ENCODE peak calls at places on chromosomes 16 and 17, in ten cellular contexts. B is CD8-positive, alpha-beta T cell; D is fibroblast of lung; I is heart right ventricle; T is HCT116; Z is suprapubic skin; L is BE2C; N is psoas muscle; X is right lobe of liver; H is ascending aorta. S is an unnamed sample. For H3K36me3, the result is how much of the 10 kb centered on the place peaks cover.

GRCh38 chr16:81921415-81921814 is 89.9 kb downstream of the SDR42E1 start:
- DNase-seq in H (no peak), D (peak), L (no peak), B (no peak), N (no peak), Z (no peak), X (no peak), I (no peak), T (no peak), S (no peak)

GRCh38 chr16:54244061-54244886 is 42.3 kb downstream of the IRX3 start:
- DNase-seq in L (no peak), N (no peak), X (no peak), H (no peak), I (no peak), D (no peak), T (no peak), B (no peak), Z (peak), S (no peak)

GRCh38 chr17:6071528-6072065 is 1.4 kb downstream of the WSCD1 start:
- DNase-seq in I (no peak), N (no peak), H (no peak), L (no peak), X (no peak), B (no peak), D (no peak), T (no peak), Z (no peak), S (no peak)

GRCh38 chr17:29757788-29758187 is 135.1 kb upstream of the CORO6 start:
- DNase-seq in T (no peak), N (no peak), L (no peak), H (no peak), X (no peak), D (no peak), B (no peak), Z (no peak), I (no peak), S (no peak)

GRCh38 chr16:81973737-81974136 is 37.5 kb downstream of the SDR42E1 start:
- DNase-seq in D (no peak), T (no peak), H (no peak), N (no peak), L (no peak), B (no peak), Z (no peak), I (no peak), X (no peak), S (no peak)

GRCh38 chr16:68338326-68339119 is 27.7 kb downstream of the PRMT7 start:
- DNase-seq in X (no peak), I (no peak), H (no peak), B (no peak), T (no peak), Z (no peak), L (no peak), N (no peak), D (no peak), S (no peak)

GRCh38 chr17:55308613-55309332 is 44.0 kb downstream of the HLF start:
- DNase-seq in T (no peak), L (no peak), X (no peak), D (no peak), B (no peak), Z (no peak), I (no peak), H (no peak), N (no peak), S (no peak)

GRCh38 chr17:5694507-5694906 is 110.2 kb upstream of the NLRP1 start:
- DNase-seq in I (no peak), H (no peak), Z (no peak), L (peak), T (no peak), D (no peak), N (no peak), X (no peak), B (no peak), S (no peak)

GRCh38 chr17:81424613-81425017 is 29.4 kb downstream of the BAHCC1 start:
- DNase-seq in Z (no peak), L (no peak), B (no peak), X (no peak), I (no peak), D (no peak), N (no peak), H (no peak), T (no peak), S (no peak)

GRCh38 chr17:29929006-29929543 is 953 bp downstream of the SSH2 start:
- DNase-seq in N (no peak), H (no peak), I (no peak), Z (no peak), D (peak), T (no peak), X (no peak), L (peak), B (no peak), S (no peak)

GRCh38 chr17:38735161-38735997 is 5.2 kb downstream of the CISD3 start:
- DNase-seq in Z (no peak), L (peak), D (no peak), I (peak), X (peak), B (peak), H (no peak), N (peak), T (no peak), S (no peak)
- TF ChIP-seq CTCF in Z (peak), L (peak), D (peak), I (peak), X (peak), B (peak), H (peak), N (peak), T (peak), S (peak)

DNA sequence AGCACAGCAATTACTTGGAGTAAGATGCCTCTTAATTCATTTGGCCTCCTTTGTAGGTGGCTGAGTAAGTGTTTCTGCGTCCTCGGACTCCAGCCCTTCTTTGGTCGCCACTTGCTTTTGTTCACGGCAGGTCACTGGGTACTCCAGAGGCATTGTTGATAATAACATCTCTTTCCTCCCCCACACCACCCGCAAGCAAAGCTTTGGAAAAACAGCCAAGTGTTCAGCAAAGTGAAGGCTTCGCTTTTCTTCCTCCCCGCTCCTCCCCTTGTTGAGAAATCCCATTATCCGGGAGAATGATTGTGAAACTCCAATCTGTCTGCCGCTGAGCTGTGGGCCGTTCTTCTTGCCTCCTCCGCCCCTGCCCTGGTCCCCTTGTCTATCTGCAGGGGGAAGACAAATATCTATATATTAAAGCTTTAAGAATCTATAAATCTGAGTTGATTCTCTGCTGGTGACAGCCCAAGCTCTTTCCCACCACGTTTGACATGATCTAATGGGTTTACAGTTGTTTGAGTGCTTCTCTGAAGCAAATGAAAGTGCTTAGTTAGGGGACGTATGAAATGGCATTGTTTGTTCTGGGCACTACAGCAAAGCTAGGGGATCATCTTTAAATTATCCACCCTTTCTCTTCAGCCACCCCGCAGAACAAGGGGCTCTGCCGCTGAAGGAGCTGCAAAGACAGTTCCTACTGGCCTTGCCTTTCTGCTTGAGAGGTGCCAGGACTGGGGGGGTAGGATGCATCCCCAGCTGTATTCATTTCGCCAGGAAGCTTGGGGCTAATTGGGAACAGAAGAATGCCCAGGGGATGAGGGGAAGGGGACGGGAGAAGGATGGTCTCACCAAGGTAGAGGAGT is 167.1 kb downstream of the CCDC182 start:
- DNase-seq in T (no peak), B (no peak), D (peak), X (no peak), I (peak), Z (no peak), H (no peak), L (peak), N (peak), S (no peak)
- H3K36me3 ChIP-seq in T (under half), B (under half), D (under half), X (under half), I (under half), Z (under half), H (under half), L (under half), N (under half), S (under half)

GRCh38 chr17:72430611-72431432 is 310.0 kb downstream of the SOX9 start:
- DNase-seq in X (no peak), I (no peak), L (no peak), Z (no peak), B (no peak), T (peak), N (no peak), H (no peak), D (no peak), S (no peak)
- TF ChIP-seq CTCF in X (no peak), I (peak), L (peak), Z (no peak), B (no peak), T (peak), N (no peak), H (no peak), D (peak), S (peak)

DNA sequence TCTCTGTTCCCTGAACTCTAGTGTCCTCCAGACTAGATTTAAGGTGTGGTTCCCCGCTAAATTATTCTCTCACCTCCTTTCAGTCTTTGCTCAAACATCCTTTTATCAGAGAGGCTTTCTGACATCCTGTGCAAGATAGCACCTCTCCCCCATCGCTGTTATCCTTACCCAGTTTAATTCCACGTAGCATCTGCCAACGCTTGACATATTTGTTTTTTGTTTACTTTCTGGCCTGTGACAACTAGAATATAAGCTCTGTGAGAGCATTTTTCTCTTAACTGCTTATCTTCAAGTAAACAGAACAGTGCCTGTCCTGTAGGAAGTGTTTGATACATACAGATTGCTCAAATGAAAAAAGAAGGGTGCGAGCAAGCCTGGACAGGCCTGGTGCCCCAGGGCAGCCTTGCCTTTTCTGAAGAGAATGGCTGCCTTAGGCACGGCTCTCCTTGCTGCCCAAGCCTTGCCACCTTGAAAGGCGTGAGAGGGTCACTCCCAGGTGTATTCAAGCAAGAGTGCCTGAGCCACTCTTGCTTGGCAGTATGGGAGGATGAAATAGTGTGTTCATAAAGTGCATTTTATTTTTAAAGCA is 9.7 kb downstream of the DYNLL2 start:
- DNase-seq in D (no peak), H (no peak), Z (no peak), I (no peak), T (no peak), B (no peak), N (no peak), X (no peak), L (no peak), S (no peak)
- H3K36me3 ChIP-seq in D (under half), H (half or more), Z (half or more), I (under half), T (half or more), B (under half), N (under half), X (under half), L (half or more), S (half or more)

DNA sequence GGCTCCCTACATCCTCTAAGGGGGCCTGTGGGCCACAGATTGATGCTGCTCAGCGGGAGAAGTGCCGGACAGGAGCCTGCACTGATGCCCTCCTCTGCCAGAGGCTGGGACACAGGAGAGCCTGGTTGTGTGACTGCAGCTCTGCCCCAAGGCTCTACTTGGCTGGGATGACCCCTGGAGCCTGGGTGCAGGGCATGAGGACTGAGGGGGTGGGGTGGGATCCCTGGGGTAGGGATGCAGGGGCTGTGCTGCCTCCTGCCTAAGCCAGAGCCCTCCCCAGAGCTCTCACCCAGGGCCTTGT is 577 bp downstream of the EVPLL start:
- DNase-seq in T (no peak), I (no peak), Z (no peak), H (no peak), D (no peak), X (no peak), B (no peak), N (no peak), L (no peak), S (no peak)
- TF ChIP-seq CTCF in T (no peak), I (no peak), Z (no peak), H (no peak), D (no peak), X (no peak), B (no peak), N (no peak), L (no peak), S (no peak)

GRCh38 chr16:3485097-3485470 is 10.2 kb downstream of the C16orf90 start:
- DNase-seq in H (no peak), T (no peak), B (no peak), Z (no peak), I (no peak), L (no peak), X (no peak), N (no peak), D (no peak), S (no peak)
- H3K36me3 ChIP-seq in H (half or more), T (under half), B (under half), Z (half or more), I (under half), L (half or more), X (under half), N (under half), D (under half), S (under half)

DNA sequence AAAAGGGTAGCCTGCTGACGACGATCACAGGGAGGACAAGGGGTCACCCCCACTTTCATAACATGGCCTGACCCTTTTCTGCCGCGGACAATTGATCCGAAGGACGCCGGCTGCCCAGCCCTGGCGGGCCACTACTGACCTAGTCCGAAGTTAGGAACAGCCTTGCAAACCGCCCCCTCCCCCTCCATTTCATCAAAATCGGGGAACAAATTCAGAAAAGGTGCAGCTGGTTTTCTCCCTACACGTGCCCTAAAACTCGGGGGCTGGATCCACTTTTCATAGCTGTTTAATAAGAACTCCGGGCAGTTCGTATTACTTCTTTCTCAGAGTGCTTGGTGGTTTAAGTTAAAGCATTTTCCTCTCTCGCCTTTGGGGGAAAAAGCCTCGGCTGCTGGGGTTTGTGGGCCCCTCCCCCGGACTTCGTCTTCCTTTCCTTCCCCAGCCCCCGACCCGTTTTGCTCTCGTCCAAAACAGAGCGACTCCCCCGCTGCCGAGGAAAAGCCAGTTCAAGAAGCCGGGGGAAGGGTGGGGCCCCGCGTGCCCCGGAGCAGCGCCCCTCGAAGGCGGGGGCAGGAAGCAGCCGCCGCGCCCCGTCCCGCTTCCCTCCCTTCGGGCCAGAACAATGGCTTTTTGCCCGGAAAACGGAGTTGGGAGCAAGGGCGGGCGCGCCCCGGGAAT is 643 bp upstream of the CBX2 start:
- DNase-seq in T (peak), B (no peak), L (peak), N (peak), I (peak), D (peak), Z (no peak), H (no peak), X (peak), S (no peak)
- TF ChIP-seq CTCF in T (no peak), B (no peak), L (peak), N (no peak), I (peak), D (peak), Z (peak), H (no peak), X (no peak), S (peak)

DNA sequence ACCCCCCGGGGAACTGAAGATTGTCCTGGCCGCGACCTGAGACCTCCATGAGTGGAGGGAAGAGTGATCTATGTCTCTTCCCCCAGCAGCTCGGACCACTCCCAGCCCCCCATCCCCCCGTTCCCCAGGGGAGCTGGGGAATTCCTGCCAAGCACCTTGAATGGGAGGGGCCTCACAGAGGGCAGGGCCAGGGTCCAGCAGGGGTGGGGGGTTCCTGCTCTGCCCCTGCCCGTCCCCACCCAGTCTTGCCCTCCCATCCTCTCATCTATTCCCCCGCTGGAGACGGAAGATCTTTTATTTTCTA is 9.4 kb downstream of the TUFM start:
- DNase-seq in T (no peak), I (no peak), D (no peak), H (no peak), X (no peak), N (no peak), Z (no peak), L (no peak), B (no peak), S (no peak)
- H3K36me3 ChIP-seq in T (under half), I (under half), D (under half), H (half or more), X (under half), N (under half), Z (half or more), L (half or more), B (under half), S (half or more)

DNA sequence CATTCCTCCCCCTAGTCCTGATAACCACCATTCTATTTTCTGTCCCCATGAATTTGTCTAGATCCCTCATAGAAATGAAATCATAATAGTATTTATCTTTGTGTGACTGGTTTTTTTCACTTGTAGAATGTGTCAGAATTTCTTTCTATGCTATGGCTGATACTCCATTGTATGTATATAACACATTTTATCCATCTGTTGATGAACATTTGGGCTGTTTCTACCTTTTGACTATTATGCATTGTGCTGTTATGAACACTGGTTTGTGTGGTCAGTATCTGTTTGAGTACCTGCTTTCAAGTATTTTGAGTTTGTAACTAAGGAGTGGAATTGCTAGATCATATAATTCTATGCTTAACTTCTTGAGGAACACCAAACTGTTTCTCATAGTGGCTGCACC is 16.0 kb upstream of the DRG2 start:
- DNase-seq in I (no peak), H (no peak), X (no peak), N (no peak), B (no peak), D (no peak), T (no peak), Z (no peak), L (no peak), S (no peak)
- TF ChIP-seq CTCF in I (no peak), H (no peak), X (no peak), N (no peak), B (no peak), D (no peak), T (no peak), Z (no peak), L (no peak), S (no peak)

GRCh38 chr16:78118469-78119025 is 19.1 kb downstream of the WWOX start:
- DNase-seq in H (no peak), B (no peak), T (no peak), L (no peak), D (no peak), Z (no peak), X (no peak), N (no peak), I (no peak), S (no peak)

GRCh38 chr16:78108451-78108850 is 9.0 kb downstream of the WWOX start:
- DNase-seq in D (no peak), Z (no peak), I (no peak), B (no peak), L (no peak), H (no peak), N (no peak), T (no peak), X (no peak), S (no peak)

GRCh38 chr16:78115659-78116058 is 16.2 kb downstream of the WWOX start:
- DNase-seq in T (no peak), N (no peak), Z (no peak), B (no peak), L (no peak), H (no peak), D (no peak), X (no peak), I (no peak), S (no peak)

DNA sequence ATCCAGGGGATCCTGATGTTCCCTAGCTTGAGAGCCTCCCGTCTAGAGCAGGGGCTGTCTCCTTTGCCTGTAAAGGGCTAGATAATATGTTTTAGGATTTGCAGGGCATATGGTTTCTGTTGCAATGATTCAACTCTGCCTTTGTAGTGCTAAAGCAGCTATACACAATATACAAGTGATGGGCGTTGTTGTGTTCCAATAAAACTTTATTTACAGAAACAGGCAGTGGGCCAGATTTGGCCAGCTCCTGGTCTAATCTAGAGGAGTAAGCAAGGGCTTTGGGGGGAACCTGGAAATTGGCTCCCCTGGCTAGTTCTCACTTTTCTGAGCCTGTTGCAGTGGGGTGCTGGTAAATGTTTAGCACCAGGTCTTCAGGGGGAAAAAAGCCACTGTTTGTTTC is 13.8 kb downstream of the WWOX start:
- DNase-seq in D (no peak), L (no peak), Z (no peak), H (no peak), B (no peak), X (no peak), N (no peak), I (no peak), T (no peak), S (no peak)
- H3K36me3 ChIP-seq in D (under half), L (under half), Z (under half), H (half or more), B (under half), X (under half), N (under half), I (under half), T (under half), S (under half)

S was measured in RWPE2.